ENCODE peak calls at places on chromosomes 6 and 20, in ten cellular contexts. U, S, Q, G, P, Y, N, O, F and I are unnamed samples. For H3K4me1, the result is how much of the 10 kb centered on the place peaks cover.

GRCh38 chr6:49849121-49849907 is 17.0 kb downstream of the CRISP1 start:
- DNase-seq in Y (peak), F (no peak), N (no peak), U (no peak), Q (no peak), P (peak), G (no peak), O (peak), S (no peak), I (no peak)

GRCh38 chr20:16966276-16966880 is 218.2 kb downstream of the OTOR start:
- DNase-seq in N (no peak), P (no peak), Y (no peak), S (no peak), O (no peak), Q (no peak), U (no peak), G (no peak), F (no peak), I (no peak)

GRCh38 chr6:48978016-48978415 is 485.0 kb downstream of the MMUT start:
- DNase-seq in Q (no peak), O (no peak), U (no peak), G (no peak), F (no peak), P (no peak), S (no peak), N (no peak), Y (no peak), I (no peak)

GRCh38 chr20:24762371-24762770 is 186.7 kb upstream of the CST7 start:
- DNase-seq in S (no peak), U (no peak), O (no peak), Y (no peak), Q (no peak), P (no peak), G (peak), N (no peak), F (peak), I (no peak)

GRCh38 chr6:158050107-158050735 is 68.6 kb downstream of the SYNJ2 start:
- DNase-seq in S (no peak), O (no peak), Y (no peak), U (no peak), G (no peak), F (no peak), N (peak), Q (no peak), P (no peak), I (no peak)

GRCh38 chr6:114418304-114418972 is 75.6 kb upstream of the HS3ST5 start:
- DNase-seq in Y (no peak), N (no peak), Q (no peak), S (no peak), F (no peak), U (no peak), P (no peak), G (no peak), O (no peak), I (no peak)

GRCh38 chr6:14953806-14954205 is 292.1 kb upstream of the JARID2 start:
- DNase-seq in N (no peak), Q (no peak), S (no peak), U (no peak), G (no peak), F (no peak), O (no peak), P (no peak), Y (no peak), I (no peak)

GRCh38 chr6:2179950-2180349 is 65.5 kb downstream of the GMDS start:
- DNase-seq in U (no peak), P (no peak), Y (no peak), Q (no peak), O (no peak), N (no peak), G (no peak), S (no peak), F (no peak), I (no peak)

GRCh38 chr6:35839019-35839418 is 33.9 kb downstream of the LHFPL5 start:
- DNase-seq in N (no peak), S (no peak), F (no peak), Q (no peak), Y (no peak), G (no peak), O (no peak), U (no peak), P (no peak), I (no peak)

GRCh38 chr20:33668087-33668790 is 1.5 kb downstream of the ACTL10 start:
- DNase-seq in Y (peak), N (peak), Q (no peak), U (peak), F (peak), O (peak), G (peak), P (peak), S (peak), I (no peak)

GRCh38 chr6:80335061-80335660 is 228.7 kb downstream of the BCKDHB start:
- DNase-seq in G (no peak), N (no peak), U (no peak), P (no peak), S (no peak), F (no peak), Q (no peak), Y (no peak), O (no peak), I (no peak)

GRCh38 chr6:144804246-144804790 is 519.2 kb downstream of the UTRN start:
- DNase-seq in U (no peak), S (no peak), P (no peak), N (no peak), G (no peak), Q (no peak), Y (peak), F (no peak), O (no peak), I (no peak)

GRCh38 chr20:20371133-20371532 is 3.2 kb downstream of the INSM1 start:
- DNase-seq in S (no peak), U (no peak), Q (no peak), F (no peak), P (no peak), O (no peak), G (no peak), N (no peak), Y (no peak), I (no peak)

GRCh38 chr20:56631990-56632327 is 2.9 kb downstream of the TFAP2C start:
- DNase-seq in G (no peak), S (no peak), Q (no peak), Y (no peak), F (no peak), O (no peak), N (no peak), P (no peak), U (no peak), I (no peak)

GRCh38 chr20:3592931-3593330 is 70.3 kb downstream of the GFRA4 start:
- DNase-seq in Q (no peak), U (no peak), O (no peak), N (no peak), F (no peak), G (no peak), S (no peak), Y (no peak), P (no peak), I (no peak)

GRCh38 chr6:35317483-35318199 is 20.0 kb downstream of the DEF6 start:
- DNase-seq in U (no peak), O (no peak), Y (no peak), G (no peak), S (no peak), N (no peak), P (no peak), F (no peak), Q (peak), I (no peak)

GRCh38 chr20:43409041-43409913 is 48.4 kb upstream of the SRSF6 start:
- DNase-seq in O (peak), G (no peak), Q (no peak), U (no peak), N (no peak), Y (peak), P (no peak), S (peak), F (no peak), I (no peak)

GRCh38 chr6:136076496-136076895 is 173.6 kb downstream of the MTFR2 start:
- DNase-seq in U (no peak), P (no peak), Y (no peak), Q (no peak), O (no peak), S (no peak), F (no peak), N (no peak), G (no peak), I (no peak)

GRCh38 chr6:165308926-165309731 is at the start of gene C6orf118:
- DNase-seq in O (no peak), G (no peak), F (no peak), N (peak), Y (peak), P (peak), S (peak), U (no peak), Q (peak), I (no peak)

GRCh38 chr20:36629719-36630340 is 16.2 kb downstream of the SLA2 start:
- DNase-seq in S (no peak), O (no peak), Q (no peak), N (no peak), G (no peak), F (no peak), Y (no peak), U (no peak), P (no peak), I (peak)

GRCh38 chr20:9290331-9290730 is 221.4 kb downstream of the PLCB4 start:
- DNase-seq in P (no peak), U (no peak), Q (no peak), Y (no peak), O (no peak), G (no peak), S (no peak), F (no peak), N (no peak), I (no peak)

GRCh38 chr20:208937-209566 is 18.0 kb upstream of the DEFB129 start:
- DNase-seq in N (no peak), S (no peak), G (no peak), P (peak), Y (peak), O (peak), Q (no peak), U (no peak), F (no peak), I (no peak)

GRCh38 chr6:41602864-41603608 is 35.2 kb upstream of the MDFI start:
- DNase-seq in U (peak), P (peak), O (peak), Y (peak), F (peak), S (peak), Q (peak), N (peak), G (peak), I (peak)

GRCh38 chr6:33314515-33314942 is 651 bp upstream of the TAPBP start:
- DNase-seq in G (peak), F (peak), O (peak), U (no peak), Y (peak), P (peak), Q (no peak), N (peak), S (peak), I (peak)

GRCh38 chr6:4066029-4066755 is 12.7 kb downstream of the FAM217A start:
- DNase-seq in Y (no peak), U (no peak), P (no peak), Q (no peak), S (no peak), O (no peak), F (no peak), N (no peak), G (no peak), I (no peak)

GRCh38 chr6:133099573-133099972 is 141.6 kb upstream of the EYA4 start:
- DNase-seq in N (no peak), Q (no peak), S (no peak), P (no peak), U (no peak), O (no peak), G (no peak), Y (no peak), F (no peak), I (no peak)

GRCh38 chr20:50332491-50332980 is 141.9 kb downstream of the CEBPB start:
- DNase-seq in O (no peak), P (no peak), Q (no peak), N (peak), F (no peak), G (no peak), S (no peak), U (no peak), Y (no peak), I (no peak)

GRCh38 chr6:96246563-96246962 is 230.8 kb downstream of the FUT9 start:
- DNase-seq in P (no peak), G (no peak), Y (no peak), U (no peak), N (no peak), F (no peak), S (no peak), O (no peak), Q (no peak), I (no peak)

GRCh38 chr6:62103186-62103859 is 182.7 kb downstream of the KHDRBS2 start:
- DNase-seq in Y (no peak), S (no peak), F (no peak), G (no peak), U (no peak), N (no peak), P (no peak), O (no peak), Q (no peak), I (no peak)

GRCh38 chr6:163940705-163941470 is 526.4 kb downstream of the QKI start:
- DNase-seq in Y (no peak), Q (no peak), O (peak), S (no peak), P (no peak), N (no peak), F (no peak), U (no peak), G (no peak), I (no peak)

GRCh38 chr6:135270676-135271536 is 89.8 kb downstream of the MYB start:
- DNase-seq in G (peak), U (no peak), S (peak), N (no peak), Y (no peak), P (no peak), O (no peak), F (no peak), Q (no peak), I (peak)

GRCh38 chr6:159577564-159577963 is 115.5 kb downstream of the SOD2 start:
- DNase-seq in N (no peak), U (no peak), O (no peak), F (no peak), Q (no peak), Y (no peak), S (no peak), G (no peak), P (no peak), I (no peak)

GRCh38 chr6:83442752-83443151 is 11.9 kb upstream of the ME1 start:
- DNase-seq in Y (no peak), S (no peak), P (no peak), G (no peak), F (no peak), N (no peak), U (no peak), Q (no peak), O (peak), I (no peak)

GRCh38 chr6:103677290-103677689 is 1182.4 kb downstream of the HACE1 start:
- DNase-seq in G (no peak), O (no peak), F (no peak), U (no peak), P (no peak), Y (no peak), S (no peak), N (no peak), Q (no peak), I (no peak)

GRCh38 chr20:45933231-45934045 is 1.0 kb upstream of the PCIF1 start:
- DNase-seq in G (peak), F (no peak), O (peak), Y (peak), S (peak), U (peak), N (peak), Q (peak), P (peak), I (peak)

GRCh38 chr6:141426400-141426980 is 706.2 kb upstream of the GJE1 start:
- DNase-seq in U (no peak), Y (no peak), S (no peak), O (no peak), P (no peak), Q (no peak), N (no peak), G (no peak), F (no peak), I (no peak)

GRCh38 chr20:44733341-44734069 is 12.2 kb upstream of the KCNK15 start:
- DNase-seq in P (peak), G (peak), O (peak), Y (peak), S (peak), Q (peak), F (no peak), N (peak), U (peak), I (peak)

DNA sequence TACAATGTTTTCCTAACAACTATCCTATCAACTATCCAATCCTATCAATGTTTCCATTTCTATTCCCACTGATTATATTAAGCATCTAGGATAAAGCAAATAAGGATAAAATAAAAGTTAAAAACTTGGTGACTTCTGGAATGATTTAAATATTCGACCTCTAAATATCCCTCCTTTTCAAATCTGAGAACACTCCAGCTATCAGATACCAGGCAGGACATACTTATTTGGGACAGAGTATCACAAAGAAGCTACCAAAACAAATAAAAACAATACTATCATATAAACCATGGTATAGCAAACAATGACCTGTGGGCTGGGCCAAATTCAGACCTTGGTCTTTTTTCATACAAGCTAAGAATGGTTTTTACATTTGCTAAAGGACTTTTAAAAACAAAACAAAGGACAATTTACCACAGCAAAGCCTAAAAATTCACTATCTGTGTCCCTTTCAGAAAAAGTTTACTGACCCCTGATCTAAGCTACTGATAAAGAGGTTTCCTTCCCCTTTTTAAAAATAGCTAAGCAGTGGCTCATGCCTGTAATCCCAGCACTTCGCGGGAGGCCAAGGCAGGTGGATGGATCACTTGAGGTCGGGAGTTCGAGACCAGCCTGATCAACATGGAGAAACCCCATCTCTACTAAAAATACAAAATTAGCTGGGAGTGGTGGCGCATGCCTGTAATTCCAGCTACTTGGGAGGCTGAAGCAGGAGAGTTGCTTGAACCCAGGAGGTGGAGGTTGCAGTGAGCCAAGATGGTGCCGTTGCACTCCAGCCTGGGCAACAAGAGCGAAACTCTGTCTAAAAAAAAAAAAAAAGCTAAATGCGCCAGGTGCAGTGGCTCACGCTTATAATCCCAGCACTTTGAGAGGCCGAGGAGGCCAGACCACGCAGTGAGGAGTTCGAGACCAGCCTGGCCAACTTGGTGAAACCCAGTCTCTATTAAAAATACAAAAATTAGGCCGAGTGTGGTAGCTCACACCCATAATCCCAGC is 6.0 kb downstream of the NUP153 start:
- DNase-seq in F (no peak), N (no peak), O (peak), S (no peak), P (no peak), Y (no peak), U (no peak), Q (no peak), G (no peak), I (no peak)
- H3K4me1 ChIP-seq in F (half or more), N (under half), O (under half), S (under half), P (under half), Y (under half), U (under half), Q (under half), G (under half), I (under half)

GRCh38 chr6:110329348-110329728 is 28.8 kb downstream of the METTL24 start:
- DNase-seq in U (no peak), S (no peak), N (peak), O (no peak), G (no peak), P (no peak), Q (peak), Y (peak), F (no peak), I (no peak)

GRCh38 chr6:110331383-110331782 is 26.8 kb downstream of the METTL24 start:
- DNase-seq in P (no peak), U (no peak), N (no peak), Q (no peak), O (no peak), S (no peak), G (no peak), Y (no peak), F (no peak), I (no peak)

GRCh38 chr6:110332281-110332680 is 25.9 kb downstream of the METTL24 start:
- DNase-seq in F (no peak), Y (no peak), S (no peak), P (no peak), N (no peak), G (no peak), Q (no peak), U (no peak), O (no peak), I (no peak)

GRCh38 chr6:110329729-110330436 is 28.3 kb downstream of the METTL24 start:
- DNase-seq in U (no peak), P (no peak), S (no peak), Y (no peak), N (peak), O (no peak), F (no peak), Q (peak), G (no peak), I (peak)

DNA sequence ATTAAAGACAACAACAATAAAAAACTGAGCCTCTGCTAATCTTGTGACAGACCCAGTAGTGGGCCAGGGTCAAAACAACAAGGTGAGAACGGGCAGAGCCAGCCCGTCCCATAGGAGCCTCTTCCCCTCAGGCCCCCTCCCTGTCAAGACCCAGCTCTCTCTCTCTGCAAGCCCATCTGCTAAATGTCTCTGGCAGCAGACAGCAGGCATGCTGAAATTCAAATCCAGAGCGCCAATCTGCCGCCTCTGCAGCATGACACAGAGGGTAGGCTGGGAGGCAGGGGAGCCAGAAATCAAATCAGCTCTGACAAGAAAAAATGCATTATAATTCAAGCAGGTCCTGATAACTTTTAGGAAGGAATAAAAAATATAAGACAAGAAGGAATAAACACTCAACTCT is 26.3 kb downstream of the METTL24 start:
- DNase-seq in N (peak), O (no peak), F (no peak), G (no peak), Y (peak), P (no peak), S (no peak), Q (no peak), U (no peak), I (peak)
- TF ChIP-seq EP300 in N (no peak), O (no peak), F (no peak), G (no peak), Y (peak), P (no peak), S (no peak), Q (no peak), U (no peak), I (no peak)

GRCh38 chr6:156870926-156871539 is 93.9 kb downstream of the ARID1B start:
- DNase-seq in N (no peak), Y (no peak), O (no peak), S (no peak), Q (no peak), P (no peak), F (no peak), G (no peak), U (no peak), I (no peak)
- H3K4me1 ChIP-seq in N (under half), Y (under half), O (under half), S (under half), Q (under half), P (under half), F (under half), G (under half), U (under half), I (under half)

DNA sequence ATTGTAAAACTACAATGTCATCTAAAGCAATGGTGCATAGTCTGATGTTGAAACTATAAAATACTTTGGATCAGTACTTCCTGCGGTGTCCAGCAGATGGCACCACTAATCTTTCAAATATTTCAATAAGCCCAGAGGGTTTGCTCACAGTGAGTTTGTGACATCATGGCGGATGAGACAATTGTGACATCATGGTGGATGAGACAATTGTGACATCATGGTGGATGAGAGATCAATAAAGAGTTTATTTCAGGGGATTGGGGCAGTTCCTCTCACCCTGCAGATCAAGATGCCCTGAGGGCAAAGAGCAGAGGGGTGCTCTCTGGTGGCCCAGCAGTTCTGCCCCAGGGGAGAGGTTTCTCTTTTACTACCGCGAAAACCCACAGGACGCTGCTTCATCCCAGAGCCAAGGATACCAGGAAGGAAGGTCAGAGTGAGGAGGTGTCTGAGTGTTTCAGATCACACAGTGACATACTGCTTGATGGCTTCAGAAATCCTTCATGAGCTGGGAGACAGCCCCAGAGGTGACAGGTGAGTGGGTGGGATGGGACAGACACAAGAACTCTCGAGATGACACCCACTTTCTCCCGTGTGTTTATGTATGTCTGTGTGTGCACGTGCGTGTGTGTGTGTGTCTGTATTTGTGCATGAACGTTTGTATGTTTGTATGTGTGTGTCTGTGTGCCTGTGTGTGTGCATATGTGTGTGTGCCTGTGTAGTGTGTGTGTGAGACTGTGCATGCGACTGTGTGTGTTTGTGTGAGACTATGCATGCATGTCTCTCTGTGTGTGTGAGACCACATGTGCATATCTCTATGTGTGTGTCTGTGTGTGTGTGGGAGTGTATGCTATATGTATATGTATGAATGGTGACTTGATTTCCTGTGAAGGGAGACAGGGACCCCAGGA is 7.3 kb upstream of the ULBP2 start:
- DNase-seq in Q (peak), U (peak), P (peak), O (peak), G (peak), Y (peak), S (peak), F (peak), N (no peak), I (peak)
- TF ChIP-seq EP300 in Q (no peak), U (no peak), P (no peak), O (no peak), G (no peak), Y (no peak), S (no peak), F (no peak), N (no peak), I (no peak)